ENCODE peak calls at places on chromosomes 1 and 21, in seven cellular contexts. S is astrocyte of the spinal cord, E is WTC11, Y is neural crest cell, N is foreskin fibroblast, J is suprapubic skin, G is transverse colon. Z is an unnamed sample.

GRCh38 chr21:40151611-40152010 is 284.4 kb downstream of the PCP4 start:
- DNase-seq in Y (no peak), E (no peak), S (no peak), N (no peak), J (no peak), G (no peak), Z (no peak)

GRCh38 chr1:5502310-5503194 is 489.7 kb downstream of the NPHP4 start:
- DNase-seq in N (no peak), G (no peak), S (no peak), J (no peak), E (no peak), Y (no peak), Z (no peak)

GRCh38 chr1:67882196-67882958 is 49.1 kb upstream of the GNG12 start:
- DNase-seq in J (no peak), E (no peak), G (no peak), Y (no peak), N (no peak), S (no peak), Z (no peak)

GRCh38 chr1:170590921-170591705 is 59.1 kb downstream of the GORAB start:
- DNase-seq in J (no peak), Y (no peak), S (no peak), N (no peak), G (no peak), E (no peak), Z (no peak)

GRCh38 chr1:204103121-204103741 is 30.3 kb downstream of the SOX13 start:
- DNase-seq in E (no peak), G (no peak), Y (no peak), J (no peak), S (no peak), N (no peak), Z (no peak)

GRCh38 chr1:163875927-163876320 is 554.2 kb downstream of the NUF2 start:
- DNase-seq in J (no peak), G (no peak), Y (no peak), E (no peak), N (peak), S (no peak), Z (no peak)

GRCh38 chr1:62384276-62385005 is 52.4 kb upstream of the USP1 start:
- DNase-seq in E (no peak), S (peak), J (no peak), Y (no peak), G (no peak), N (peak), Z (no peak)

GRCh38 chr1:75133754-75134655 is at the start of gene LHX8:
- DNase-seq in Y (peak), G (no peak), N (no peak), J (no peak), E (peak), S (peak), Z (no peak)

GRCh38 chr1:231733672-231734071 is 107.1 kb downstream of the DISC1 start:
- DNase-seq in J (no peak), N (no peak), G (no peak), Y (no peak), S (no peak), E (no peak), Z (no peak)

GRCh38 chr1:95323117-95323516 is 89.1 kb downstream of the RWDD3 start:
- DNase-seq in G (no peak), J (no peak), S (peak), N (peak), Y (no peak), E (no peak), Z (no peak)

GRCh38 chr21:43956019-43956666 is 56.0 kb upstream of the TRAPPC10 start:
- DNase-seq in G (no peak), E (no peak), J (no peak), Y (no peak), N (no peak), S (no peak), Z (no peak)

GRCh38 chr1:212797681-212798080 is 6.0 kb downstream of the TATDN3 start:
- DNase-seq in S (no peak), N (peak), E (no peak), G (no peak), J (no peak), Y (no peak), Z (no peak)

GRCh38 chr1:206514821-206515387 is 7.6 kb downstream of the RASSF5 start:
- DNase-seq in Y (no peak), E (no peak), G (no peak), J (no peak), N (no peak), S (no peak), Z (no peak)

GRCh38 chr1:20368866-20369545 is 78.3 kb downstream of the VWA5B1 start:
- DNase-seq in J (no peak), N (no peak), E (no peak), S (no peak), Y (no peak), G (no peak), Z (no peak)

GRCh38 chr21:33878824-33879223 is 36.8 kb downstream of the ATP5PO start:
- DNase-seq in E (no peak), G (no peak), S (no peak), J (no peak), N (no peak), Y (no peak), Z (no peak)

GRCh38 chr1:18132707-18133066 is 25.1 kb downstream of the IGSF21 start:
- DNase-seq in E (peak), G (no peak), S (no peak), N (no peak), Y (no peak), J (no peak), Z (no peak)

GRCh38 chr1:248905949-248906740 is at the start of gene PGBD2:
- DNase-seq in G (peak), J (peak), Y (peak), S (peak), N (peak), E (peak), Z (peak)

GRCh38 chr1:161736332-161736969 is 13.1 kb upstream of the DUSP12 start:
- DNase-seq in G (no peak), N (no peak), S (peak), Y (no peak), E (no peak), J (no peak), Z (no peak)

GRCh38 chr1:21270086-21270689 is 20.1 kb downstream of the ECE1 start:
- DNase-seq in J (no peak), G (peak), E (peak), S (no peak), Y (peak), N (peak), Z (peak)

GRCh38 chr1:221161571-221162041 is 282.4 kb downstream of the HLX start:
- DNase-seq in E (no peak), N (peak), S (peak), Y (no peak), G (no peak), J (no peak), Z (no peak)

GRCh38 chr1:65423884-65424655 is 3.6 kb downstream of the LEPR start:
- DNase-seq in J (no peak), S (peak), Y (no peak), G (no peak), E (no peak), N (peak), Z (no peak)

GRCh38 chr1:218874313-218874712 is 299.4 kb upstream of the LYPLAL1 start:
- DNase-seq in G (no peak), N (peak), E (no peak), J (no peak), S (peak), Y (no peak), Z (no peak)

GRCh38 chr1:154483941-154484803 is 17.8 kb upstream of the TDRD10 start:
- DNase-seq in Y (no peak), N (peak), E (no peak), J (no peak), G (no peak), S (peak), Z (no peak)

GRCh38 chr1:147760481-147761260 is at the start of gene GJA5:
- DNase-seq in Y (no peak), J (no peak), G (no peak), N (no peak), S (no peak), E (no peak), Z (no peak)

GRCh38 chr21:16633851-16634521 is 878.9 kb upstream of the CXADR start:
- DNase-seq in G (no peak), N (no peak), E (no peak), S (no peak), Y (no peak), J (no peak), Z (no peak)

GRCh38 chr1:159936284-159936904 is 9.0 kb downstream of the IGSF9 start:
- DNase-seq in J (peak), S (no peak), G (peak), N (peak), E (peak), Y (peak), Z (peak)

GRCh38 chr1:156796340-156797097 is 20.1 kb downstream of the SH2D2A start:
- DNase-seq in G (peak), N (no peak), J (no peak), Y (no peak), S (no peak), E (no peak), Z (no peak)

GRCh38 chr1:116226017-116226416 is 114.8 kb downstream of the MAB21L3 start:
- DNase-seq in N (no peak), E (no peak), J (no peak), S (no peak), G (no peak), Y (no peak), Z (no peak)

GRCh38 chr1:30618335-30618747 is 105.0 kb downstream of the MATN1 start:
- DNase-seq in J (no peak), E (no peak), Y (no peak), N (no peak), S (no peak), G (no peak), Z (no peak)

GRCh38 chr1:240522122-240522822 is 89.7 kb downstream of the GREM2 start:
- DNase-seq in S (no peak), Y (no peak), J (no peak), N (no peak), E (no peak), G (no peak), Z (no peak)

GRCh38 chr1:6245869-6246496 is 2.0 kb downstream of the HES3 start:
- DNase-seq in G (peak), S (peak), Y (peak), E (peak), J (no peak), N (no peak), Z (peak)

GRCh38 chr1:236543065-236543669 is 19.4 kb downstream of the LGALS8 start:
- DNase-seq in Y (no peak), S (no peak), J (no peak), E (peak), N (no peak), G (no peak), Z (peak)
- TF ChIP-seq CTCF in Y (peak), S (peak), J (no peak), E (peak), N (no peak), G (no peak), Z (peak)

GRCh38 chr21:41632748-41633475 is 125.0 kb upstream of the TMPRSS2 start:
- DNase-seq in G (no peak), S (no peak), Y (no peak), J (peak), N (no peak), E (no peak), Z (no peak)

GRCh38 chr21:41633627-41634026 is 125.7 kb upstream of the TMPRSS2 start:
- DNase-seq in G (no peak), S (no peak), Y (no peak), J (no peak), E (no peak), N (no peak), Z (no peak)

GRCh38 chr21:41634858-41635257 is 126.9 kb upstream of the TMPRSS2 start:
- DNase-seq in G (no peak), E (no peak), N (peak), J (peak), Y (no peak), S (peak), Z (no peak)

GRCh38 chr21:41635874-41636273 is 127.9 kb upstream of the TMPRSS2 start:
- DNase-seq in N (no peak), J (peak), S (no peak), G (no peak), E (no peak), Y (no peak), Z (no peak)

GRCh38 chr21:41634211-41634694 is 126.3 kb upstream of the TMPRSS2 start:
- DNase-seq in S (no peak), G (peak), E (no peak), Y (no peak), J (peak), N (no peak), Z (no peak)
- TF ChIP-seq CTCF in S (no peak), G (no peak), E (no peak), Y (no peak), J (no peak), N (no peak), Z (no peak)

DNA sequence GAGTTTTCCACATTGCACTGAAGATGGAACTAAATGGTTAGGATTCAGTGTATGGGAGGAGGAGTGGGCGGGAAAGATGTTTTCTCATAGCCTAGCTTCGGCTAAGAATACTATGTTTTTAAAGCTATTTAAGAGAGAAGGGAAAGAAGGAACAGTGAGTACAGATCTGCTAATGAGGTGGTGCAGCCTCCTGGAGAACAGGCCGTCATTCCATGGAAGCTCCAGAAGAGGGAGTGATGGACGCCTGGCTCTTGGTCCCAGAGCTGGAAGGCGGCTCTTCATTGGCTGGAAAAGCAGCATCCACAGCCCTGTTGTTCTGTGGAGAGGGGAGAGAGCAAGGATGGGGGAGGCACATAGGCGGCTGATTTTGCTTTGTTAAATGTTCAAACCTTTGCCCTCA is 6.9 kb downstream of the CAMK1G start:
- DNase-seq in S (no peak), Y (no peak), J (no peak), E (peak), G (no peak), N (peak), Z (peak)
- TF ChIP-seq CTCF in S (peak), Y (peak), J (no peak), E (no peak), G (no peak), N (peak), Z (peak)

DNA sequence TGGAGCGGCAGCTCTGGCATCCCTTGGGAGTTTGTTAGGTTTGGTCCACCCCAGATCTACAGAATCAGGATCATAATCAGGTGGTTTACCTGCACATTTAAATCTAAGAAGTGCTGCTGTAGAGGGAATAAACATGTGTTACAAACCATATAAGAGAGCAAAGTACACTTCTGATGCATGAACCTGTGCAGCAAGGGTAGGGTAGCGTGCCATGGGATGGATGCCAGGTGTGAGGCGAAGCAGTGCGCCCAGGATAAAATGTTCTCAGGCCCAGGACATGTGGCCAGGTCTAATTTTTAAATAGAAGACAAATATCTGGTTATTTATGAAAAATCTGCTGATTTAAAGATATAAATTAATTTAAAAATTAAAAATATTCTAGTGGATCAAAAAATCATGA is 308.8 kb upstream of the USP24 start:
- DNase-seq in S (no peak), N (no peak), J (no peak), E (no peak), Y (no peak), G (peak), Z (no peak)
- TF ChIP-seq CTCF in S (no peak), N (no peak), J (no peak), E (no peak), Y (no peak), G (no peak), Z (no peak)

DNA sequence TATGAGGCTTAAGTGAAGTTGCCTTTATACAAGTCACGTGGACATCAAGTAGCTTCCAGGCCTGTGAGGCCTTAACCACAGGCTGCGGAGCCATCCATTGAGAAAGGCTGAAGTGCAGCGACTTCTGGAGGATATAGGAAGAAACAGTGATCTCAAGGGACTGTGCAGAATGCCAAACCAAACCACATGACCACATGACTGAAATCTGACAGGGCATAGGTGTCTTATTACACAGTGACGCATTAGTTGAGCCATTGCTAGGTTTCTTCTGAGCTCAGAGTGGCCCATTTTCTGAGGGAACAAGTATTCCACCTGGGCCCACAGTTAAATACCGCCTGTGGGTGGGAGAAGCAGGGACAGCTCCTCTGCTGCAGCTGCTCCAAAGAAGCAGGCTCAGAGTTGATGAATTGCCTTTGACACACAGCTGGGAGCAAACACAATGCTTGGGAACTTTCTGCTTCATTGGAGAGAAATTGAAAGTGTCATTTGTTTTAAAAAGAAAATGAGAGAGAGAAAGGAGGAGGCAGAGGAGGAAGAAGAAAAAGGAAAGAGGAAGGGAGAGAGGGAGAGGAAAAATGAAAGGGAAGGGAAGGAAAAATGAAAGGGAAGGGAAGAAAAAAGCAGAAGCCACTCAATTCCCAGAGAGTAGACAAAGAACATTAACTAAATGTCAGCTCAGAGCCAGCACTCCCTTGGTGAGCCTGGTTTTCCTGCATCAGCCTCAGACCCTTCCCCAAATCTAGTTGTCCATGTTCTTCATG is 94.4 kb downstream of the COLGALT2 start:
- DNase-seq in E (no peak), N (peak), J (no peak), Y (peak), G (no peak), S (peak), Z (no peak)
- TF ChIP-seq CTCF in E (no peak), N (no peak), J (no peak), Y (no peak), G (no peak), S (peak), Z (no peak)

Z was measured in glutamatergic neuron.